ENCODE peak calls at places on chromosome 6, in ten cellular contexts. One of them, this sample, is unnamed.

GRCh38 chr6:5053864-5054426 is 31.2 kb upstream of the PPP1R3G start:
- DNase-seq in AG04450: no peak
- DNase-seq in IMR-90: no peak
- DNase-seq in small intestine: no peak
- DNase-seq in brain microvascular endothelial cell: no peak
- DNase-seq in aorta: no peak
- DNase-seq in bronchial epithelial cell: no peak
- DNase-seq in GM23338: no peak
- DNase-seq in mammary epithelial cell: no peak
- DNase-seq in effector memory CD4-positive, alpha-beta T cell: no peak
- DNase-seq in this sample: no peak

GRCh38 chr6:12032783-12033573 is 20.9 kb downstream of the HIVEP1 start:
- DNase-seq in AG04450: no peak
- DNase-seq in IMR-90: no peak
- DNase-seq in small intestine: no peak
- DNase-seq in brain microvascular endothelial cell: no peak
- DNase-seq in aorta: no peak
- DNase-seq in bronchial epithelial cell: no peak
- DNase-seq in GM23338: no peak
- DNase-seq in mammary epithelial cell: no peak
- DNase-seq in effector memory CD4-positive, alpha-beta T cell: no peak
- DNase-seq in this sample: no peak

GRCh38 chr6:116008470-116009229 is 52.0 kb downstream of the FRK start:
- DNase-seq in AG04450: no peak
- DNase-seq in IMR-90: peak
- DNase-seq in small intestine: no peak
- DNase-seq in brain microvascular endothelial cell: peak
- DNase-seq in aorta: no peak
- DNase-seq in bronchial epithelial cell: peak
- DNase-seq in GM23338: no peak
- DNase-seq in mammary epithelial cell: peak
- DNase-seq in effector memory CD4-positive, alpha-beta T cell: no peak
- DNase-seq in this sample: no peak

GRCh38 chr6:90764001-90764400 is 177.1 kb upstream of the MAP3K7 start:
- DNase-seq in AG04450: no peak
- DNase-seq in IMR-90: peak
- DNase-seq in small intestine: no peak
- DNase-seq in brain microvascular endothelial cell: no peak
- DNase-seq in aorta: no peak
- DNase-seq in bronchial epithelial cell: peak
- DNase-seq in GM23338: no peak
- DNase-seq in mammary epithelial cell: peak
- DNase-seq in effector memory CD4-positive, alpha-beta T cell: no peak
- DNase-seq in this sample: no peak

GRCh38 chr6:118932421-118932820 is 2.5 kb downstream of the MCM9 start:
- DNase-seq in AG04450: no peak
- DNase-seq in IMR-90: peak
- DNase-seq in small intestine: peak
- DNase-seq in brain microvascular endothelial cell: no peak
- DNase-seq in aorta: no peak
- DNase-seq in bronchial epithelial cell: no peak
- DNase-seq in GM23338: no peak
- DNase-seq in mammary epithelial cell: no peak
- DNase-seq in effector memory CD4-positive, alpha-beta T cell: no peak
- DNase-seq in this sample: no peak

GRCh38 chr6:130076512-130076911 is 58.1 kb downstream of the L3MBTL3 start:
- DNase-seq in AG04450: peak
- DNase-seq in IMR-90: peak
- DNase-seq in small intestine: no peak
- DNase-seq in brain microvascular endothelial cell: no peak
- DNase-seq in aorta: no peak
- DNase-seq in bronchial epithelial cell: peak
- DNase-seq in GM23338: no peak
- DNase-seq in mammary epithelial cell: no peak
- DNase-seq in effector memory CD4-positive, alpha-beta T cell: no peak
- DNase-seq in this sample: no peak

GRCh38 chr6:37865534-37865933 is 46.0 kb downstream of the ZFAND3 start:
- DNase-seq in AG04450: no peak
- DNase-seq in IMR-90: no peak
- DNase-seq in small intestine: no peak
- DNase-seq in brain microvascular endothelial cell: no peak
- DNase-seq in aorta: no peak
- DNase-seq in bronchial epithelial cell: no peak
- DNase-seq in GM23338: no peak
- DNase-seq in mammary epithelial cell: no peak
- DNase-seq in effector memory CD4-positive, alpha-beta T cell: no peak
- DNase-seq in this sample: no peak

GRCh38 chr6:99993533-99994251 is at the start of gene MCHR2:
- DNase-seq in AG04450: no peak
- DNase-seq in IMR-90: no peak
- DNase-seq in small intestine: no peak
- DNase-seq in brain microvascular endothelial cell: no peak
- DNase-seq in aorta: no peak
- DNase-seq in bronchial epithelial cell: no peak
- DNase-seq in GM23338: peak
- DNase-seq in mammary epithelial cell: no peak
- DNase-seq in effector memory CD4-positive, alpha-beta T cell: no peak
- DNase-seq in this sample: no peak

GRCh38 chr6:68038815-68039408 is 596.2 kb upstream of the ADGRB3 start:
- DNase-seq in AG04450: no peak
- DNase-seq in IMR-90: no peak
- DNase-seq in small intestine: no peak
- DNase-seq in brain microvascular endothelial cell: no peak
- DNase-seq in aorta: no peak
- DNase-seq in bronchial epithelial cell: no peak
- DNase-seq in GM23338: peak
- DNase-seq in mammary epithelial cell: no peak
- DNase-seq in effector memory CD4-positive, alpha-beta T cell: no peak
- DNase-seq in this sample: no peak

GRCh38 chr6:143842468-143842901 is 653 bp upstream of the LTV1 start:
- DNase-seq in AG04450: no peak
- DNase-seq in IMR-90: peak
- DNase-seq in small intestine: peak
- DNase-seq in brain microvascular endothelial cell: peak
- DNase-seq in aorta: no peak
- DNase-seq in bronchial epithelial cell: peak
- DNase-seq in GM23338: no peak
- DNase-seq in mammary epithelial cell: no peak
- DNase-seq in effector memory CD4-positive, alpha-beta T cell: no peak
- DNase-seq in this sample: no peak

GRCh38 chr6:12580296-12580695 is 136.3 kb upstream of the PHACTR1 start:
- DNase-seq in AG04450: no peak
- DNase-seq in IMR-90: no peak
- DNase-seq in small intestine: no peak
- DNase-seq in brain microvascular endothelial cell: no peak
- DNase-seq in aorta: no peak
- DNase-seq in bronchial epithelial cell: no peak
- DNase-seq in GM23338: no peak
- DNase-seq in mammary epithelial cell: no peak
- DNase-seq in effector memory CD4-positive, alpha-beta T cell: no peak
- DNase-seq in this sample: no peak

GRCh38 chr6:42702200-42702599 is 20.2 kb downstream of the PRPH2 start:
- DNase-seq in AG04450: no peak
- DNase-seq in IMR-90: peak
- DNase-seq in small intestine: no peak
- DNase-seq in brain microvascular endothelial cell: peak
- DNase-seq in aorta: no peak
- DNase-seq in bronchial epithelial cell: peak
- DNase-seq in GM23338: no peak
- DNase-seq in mammary epithelial cell: peak
- DNase-seq in effector memory CD4-positive, alpha-beta T cell: no peak
- DNase-seq in this sample: no peak

GRCh38 chr6:66896415-66896814 is 1189.4 kb upstream of the EYS start:
- DNase-seq in AG04450: no peak
- DNase-seq in IMR-90: no peak
- DNase-seq in small intestine: no peak
- DNase-seq in brain microvascular endothelial cell: no peak
- DNase-seq in aorta: no peak
- DNase-seq in bronchial epithelial cell: peak
- DNase-seq in GM23338: no peak
- DNase-seq in mammary epithelial cell: peak
- DNase-seq in effector memory CD4-positive, alpha-beta T cell: no peak
- DNase-seq in this sample: no peak

GRCh38 chr6:3417473-3417872 is 39.4 kb downstream of the SLC22A23 start:
- DNase-seq in AG04450: no peak
- DNase-seq in IMR-90: no peak
- DNase-seq in small intestine: no peak
- DNase-seq in brain microvascular endothelial cell: no peak
- DNase-seq in aorta: no peak
- DNase-seq in bronchial epithelial cell: no peak
- DNase-seq in GM23338: no peak
- DNase-seq in mammary epithelial cell: no peak
- DNase-seq in effector memory CD4-positive, alpha-beta T cell: no peak
- DNase-seq in this sample: no peak

GRCh38 chr6:56148488-56149190 is 98.7 kb downstream of the COL21A1 start:
- DNase-seq in AG04450: no peak
- DNase-seq in IMR-90: peak
- DNase-seq in small intestine: no peak
- DNase-seq in brain microvascular endothelial cell: peak
- DNase-seq in aorta: no peak
- DNase-seq in bronchial epithelial cell: no peak
- DNase-seq in GM23338: no peak
- DNase-seq in mammary epithelial cell: no peak
- DNase-seq in effector memory CD4-positive, alpha-beta T cell: no peak
- DNase-seq in this sample: no peak

DNA sequence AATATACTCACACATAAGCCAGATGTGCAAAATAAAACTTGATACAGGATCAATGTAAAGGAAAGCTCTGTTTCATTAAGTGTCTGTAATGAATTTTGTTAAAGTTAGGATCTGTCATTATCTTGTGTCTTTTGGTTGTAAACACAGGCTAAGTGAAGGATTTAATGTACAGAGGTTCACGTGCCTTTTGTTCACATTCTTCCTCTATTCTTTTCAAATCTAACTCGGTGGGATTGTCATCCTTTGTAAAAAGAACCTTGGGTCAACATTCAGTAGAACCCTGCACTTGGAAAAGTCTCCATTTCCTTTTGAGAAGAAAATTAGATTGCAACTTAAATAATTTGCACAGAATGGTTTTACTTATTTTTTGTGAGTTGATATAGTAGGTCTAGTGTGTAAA is 7.7 kb upstream of the LIN28B start:
- DNase-seq in AG04450: no peak
- DNase-seq in IMR-90: no peak
- DNase-seq in small intestine: no peak
- DNase-seq in brain microvascular endothelial cell: no peak
- DNase-seq in aorta: no peak
- DNase-seq in bronchial epithelial cell: no peak
- DNase-seq in GM23338: no peak
- DNase-seq in mammary epithelial cell: no peak
- DNase-seq in effector memory CD4-positive, alpha-beta T cell: no peak
- DNase-seq in this sample: no peak
- H3K4me3 ChIP-seq in AG04450: no peak
- H3K4me3 ChIP-seq in IMR-90: no peak
- H3K4me3 ChIP-seq in small intestine: no peak
- H3K4me3 ChIP-seq in brain microvascular endothelial cell: no peak
- H3K4me3 ChIP-seq in aorta: no peak
- H3K4me3 ChIP-seq in bronchial epithelial cell: no peak
- H3K4me3 ChIP-seq in GM23338: no peak
- H3K4me3 ChIP-seq in mammary epithelial cell: no peak
- H3K4me3 ChIP-seq in effector memory CD4-positive, alpha-beta T cell: no peak
- H3K4me3 ChIP-seq in this sample: no peak

DNA sequence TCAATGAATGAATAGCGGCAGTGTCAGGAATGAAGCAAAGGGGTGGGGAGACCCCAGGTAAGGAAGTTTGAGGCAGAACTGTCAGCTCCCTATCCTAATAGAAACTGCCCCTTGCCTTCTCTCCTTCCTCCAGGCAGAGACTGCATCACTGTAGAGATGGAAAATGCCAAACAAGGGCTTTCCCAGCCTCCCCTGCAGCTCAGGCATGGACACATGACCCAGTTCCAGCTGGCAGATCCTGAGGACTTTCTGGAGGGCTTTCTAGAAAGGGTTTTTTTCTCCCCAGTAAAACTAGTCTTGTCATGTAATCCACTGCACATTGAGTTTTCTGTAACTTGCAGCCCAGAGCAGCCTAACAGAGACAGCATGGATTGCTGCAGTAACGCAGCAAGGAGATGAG is 17.9 kb upstream of the PNPLA1 start:
- DNase-seq in AG04450: no peak
- DNase-seq in IMR-90: no peak
- DNase-seq in small intestine: no peak
- DNase-seq in brain microvascular endothelial cell: no peak
- DNase-seq in aorta: no peak
- DNase-seq in bronchial epithelial cell: no peak
- DNase-seq in GM23338: no peak
- DNase-seq in mammary epithelial cell: no peak
- DNase-seq in effector memory CD4-positive, alpha-beta T cell: no peak
- DNase-seq in this sample: no peak
- H3K4me3 ChIP-seq in AG04450: no peak
- H3K4me3 ChIP-seq in IMR-90: no peak
- H3K4me3 ChIP-seq in small intestine: no peak
- H3K4me3 ChIP-seq in brain microvascular endothelial cell: no peak
- H3K4me3 ChIP-seq in aorta: no peak
- H3K4me3 ChIP-seq in bronchial epithelial cell: no peak
- H3K4me3 ChIP-seq in GM23338: no peak
- H3K4me3 ChIP-seq in mammary epithelial cell: no peak
- H3K4me3 ChIP-seq in effector memory CD4-positive, alpha-beta T cell: no peak
- H3K4me3 ChIP-seq in this sample: no peak

GRCh38 chr6:31139599-31139998 is 733 bp upstream of the PSORS1C2 start:
- DNase-seq in AG04450: no peak
- DNase-seq in IMR-90: peak
- DNase-seq in small intestine: no peak
- DNase-seq in brain microvascular endothelial cell: no peak
- DNase-seq in aorta: no peak
- DNase-seq in bronchial epithelial cell: no peak
- DNase-seq in GM23338: peak
- DNase-seq in mammary epithelial cell: no peak
- DNase-seq in effector memory CD4-positive, alpha-beta T cell: no peak
- DNase-seq in this sample: no peak
- H3K4me3 ChIP-seq in AG04450: no peak
- H3K4me3 ChIP-seq in IMR-90: no peak
- H3K4me3 ChIP-seq in small intestine: no peak
- H3K4me3 ChIP-seq in brain microvascular endothelial cell: no peak
- H3K4me3 ChIP-seq in aorta: no peak
- H3K4me3 ChIP-seq in bronchial epithelial cell: no peak
- H3K4me3 ChIP-seq in GM23338: peak
- H3K4me3 ChIP-seq in mammary epithelial cell: no peak
- H3K4me3 ChIP-seq in effector memory CD4-positive, alpha-beta T cell: no peak
- H3K4me3 ChIP-seq in this sample: no peak

DNA sequence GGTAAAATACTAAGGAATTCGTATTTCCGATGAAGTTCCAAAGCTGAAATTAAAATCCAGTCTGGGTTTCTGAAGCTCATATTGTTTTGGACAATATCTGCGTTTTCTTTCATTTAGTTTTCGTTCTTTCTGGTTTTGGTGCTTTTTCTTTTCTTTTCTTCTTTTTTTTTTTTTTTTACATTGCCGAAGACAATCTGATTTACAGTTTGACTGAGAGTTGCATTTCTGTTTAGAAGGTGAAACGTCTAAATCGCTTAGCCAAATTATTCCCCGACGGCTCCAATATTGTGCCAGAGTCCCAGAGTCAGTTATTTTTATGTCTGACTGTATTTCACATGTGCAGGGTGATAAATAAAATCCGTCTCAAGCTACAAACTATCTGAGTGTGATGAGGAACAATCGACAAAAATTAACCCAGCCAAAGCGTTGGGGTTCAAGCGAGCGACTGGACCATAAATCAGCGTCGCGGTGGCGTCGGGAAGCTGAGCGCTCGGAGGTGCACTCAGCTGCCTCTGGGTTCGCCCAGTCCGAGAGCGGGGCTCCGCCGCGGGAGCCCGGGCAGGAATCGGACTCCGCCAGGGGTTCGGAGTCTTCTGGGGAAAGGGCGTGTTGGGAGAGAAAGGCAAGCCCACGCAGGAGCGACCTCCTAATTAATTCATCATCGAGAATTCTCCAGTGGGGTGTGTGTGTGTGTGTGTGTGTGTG is 8.2 kb upstream of the TBX18 start:
- DNase-seq in AG04450: no peak
- DNase-seq in IMR-90: no peak
- DNase-seq in small intestine: no peak
- DNase-seq in brain microvascular endothelial cell: no peak
- DNase-seq in aorta: no peak
- DNase-seq in bronchial epithelial cell: no peak
- DNase-seq in GM23338: peak
- DNase-seq in mammary epithelial cell: no peak
- DNase-seq in effector memory CD4-positive, alpha-beta T cell: no peak
- DNase-seq in this sample: no peak
- H3K4me3 ChIP-seq in AG04450: no peak
- H3K4me3 ChIP-seq in IMR-90: no peak
- H3K4me3 ChIP-seq in small intestine: no peak
- H3K4me3 ChIP-seq in brain microvascular endothelial cell: peak
- H3K4me3 ChIP-seq in aorta: peak
- H3K4me3 ChIP-seq in bronchial epithelial cell: no peak
- H3K4me3 ChIP-seq in GM23338: peak
- H3K4me3 ChIP-seq in mammary epithelial cell: no peak
- H3K4me3 ChIP-seq in effector memory CD4-positive, alpha-beta T cell: no peak
- H3K4me3 ChIP-seq in this sample: no peak